ENCODE peak calls at places on chromosomes 16 and 17, in six cellular contexts. M is PC-3, X is neural progenitor cell, N is GM23248, Z is MM.1S, Y is SK-N-SH. T is an unnamed sample.

GRCh38 chr16:7218936-7219335 is 113.7 kb upstream of the RBFOX1 start:
- DNase-seq in X (peak; percentile 43), Y (no peak), N (no peak), M (no peak), Z (no peak), T (no peak)

GRCh38 chr17:79835953-79836951 is 3.0 kb downstream of the CBX4 start:
- DNase-seq in N (no peak), Z (no peak), X (peak; percentile 93), M (peak; percentile 35), Y (no peak), T (peak; percentile 99)

GRCh38 chr17:32671891-32672290 is 185.1 kb downstream of the CDK5R1 start:
- DNase-seq in X (no peak), N (peak; percentile 19), M (peak; percentile 9), Z (no peak), Y (no peak), T (no peak)

GRCh38 chr16:46896314-46896968 is 12.3 kb downstream of the GPT2 start:
- DNase-seq in N (no peak), Y (peak; percentile 37), M (no peak), X (no peak), Z (no peak), T (no peak)

GRCh38 chr16:1108299-1109252 is 12.5 kb upstream of the C1QTNF8 start:
- DNase-seq in N (peak; percentile 59), M (peak; percentile 49), Z (no peak), Y (no peak), X (no peak), T (no peak)

GRCh38 chr16:20191566-20191965 is 117.9 kb upstream of the GPR139 start:
- DNase-seq in N (no peak), Z (no peak), M (no peak), Y (no peak), X (no peak), T (no peak)

GRCh38 chr17:38620551-38621277 is 15.0 kb upstream of the SRCIN1 start:
- DNase-seq in M (no peak), Y (no peak), X (no peak), Z (no peak), N (no peak), T (no peak)

GRCh38 chr16:79261461-79261860 is 339.1 kb downstream of the MAF start:
- DNase-seq in Z (no peak), X (peak; percentile 79), Y (peak; percentile 28), N (no peak), M (no peak), T (peak; percentile 74)

GRCh38 chr16:75860654-75861053 is 134.4 kb upstream of the CPHXL start:
- DNase-seq in X (peak; percentile 66), M (no peak), N (no peak), Z (no peak), Y (peak; percentile 29), T (peak; percentile 28)

GRCh38 chr16:77169650-77170236 is 21.2 kb upstream of the MON1B start:
- DNase-seq in N (peak; percentile 41), Y (peak; percentile 45), M (peak; percentile 55), Z (peak; percentile 45), X (peak; percentile 78), T (peak; percentile 87)

GRCh38 chr17:65593870-65594584 is 32.6 kb upstream of the AXIN2 start:
- DNase-seq in N (peak; percentile 63), M (no peak), X (peak; percentile 59), Y (no peak), Z (no peak), T (no peak)

GRCh38 chr17:46110219-46110618 is 83.0 kb downstream of the KANSL1 start:
- DNase-seq in X (no peak), N (no peak), M (no peak), Y (no peak), Z (no peak), T (no peak)

GRCh38 chr17:57999496-58000017 is 7.5 kb downstream of the SRSF1 start:
- DNase-seq in Y (peak; percentile 54), Z (peak; percentile 67), N (peak; percentile 74), M (peak; percentile 93), X (peak; percentile 78), T (peak; percentile 89)

GRCh38 chr16:3797473-3797872 is 80.1 kb upstream of the TRAP1 start:
- DNase-seq in Y (no peak), Z (peak; percentile 51), X (no peak), M (no peak), N (no peak), T (no peak)

GRCh38 chr16:53545433-53545832 is 42.4 kb upstream of the AKTIP start:
- DNase-seq in X (no peak), M (no peak), Z (no peak), Y (no peak), N (no peak), T (peak; percentile 39)

GRCh38 chr17:48442819-48443218 is 12.8 kb upstream of the SKAP1 start:
- DNase-seq in Y (no peak), N (no peak), M (peak; percentile 38), Z (peak; percentile 6), X (no peak), T (no peak)

GRCh38 chr16:88713568-88714419 is 7.5 kb downstream of the CTU2 start:
- DNase-seq in M (peak; percentile 18), X (no peak), Z (no peak), Y (no peak), N (peak; percentile 69), T (no peak)

GRCh38 chr16:80862153-80862552 is 57.8 kb upstream of the CDYL2 start:
- DNase-seq in Y (no peak), Z (no peak), X (no peak), M (no peak), N (no peak), T (no peak)

GRCh38 chr17:4110152-4110551 is 32.7 kb downstream of the ZZEF1 start:
- DNase-seq in Z (no peak), X (no peak), Y (no peak), M (peak; percentile 78), N (peak; percentile 66), T (no peak)

GRCh38 chr16:18037051-18037450 is 299.5 kb downstream of the NPIPA8 start:
- DNase-seq in N (no peak), Y (no peak), X (no peak), M (no peak), Z (no peak), T (no peak)

GRCh38 chr17:9898812-9899211 is 6.3 kb downstream of the RCVRN start:
- DNase-seq in X (no peak), N (no peak), M (no peak), Y (no peak), Z (no peak), T (no peak)

GRCh38 chr16:81523387-81524115 is 78.9 kb downstream of the CMIP start:
- DNase-seq in Z (no peak), M (peak; percentile 96), N (peak; percentile 93), Y (no peak), X (no peak), T (no peak)

GRCh38 chr16:55390838-55391237 is 66.8 kb downstream of the IRX6 start:
- DNase-seq in X (no peak), M (no peak), N (no peak), Y (no peak), Z (no peak), T (no peak)

GRCh38 chr17:16443390-16444257 is 28.3 kb downstream of the TRPV2 start:
- DNase-seq in Z (no peak), M (no peak), X (no peak), Y (no peak), N (no peak), T (no peak)
- H3F3A ChIP-seq in Z (peaks cover 67% of the 10 kb centered on the region), M (peaks cover 40% of the 10 kb centered on the region), X (peaks cover 67% of the 10 kb centered on the region), Y (peaks cover 50% of the 10 kb centered on the region), N (peaks cover 76% of the 10 kb centered on the region), T (peaks cover 72% of the 10 kb centered on the region)

GRCh38 chr17:82232876-82233785 is 4.3 kb downstream of the SLC16A3 start:
- DNase-seq in M (no peak), X (no peak), Y (no peak), Z (no peak), N (no peak), T (no peak)
- H3K4me1 ChIP-seq in M (peaks cover 57% of the 10 kb centered on the region), X (peaks cover 31% of the 10 kb centered on the region), Y (peaks cover 17% of the 10 kb centered on the region), Z (peaks cover 8% of the 10 kb centered on the region), N (peaks cover 7% of the 10 kb centered on the region), T (no peaks in the 10 kb centered on the region)

DNA sequence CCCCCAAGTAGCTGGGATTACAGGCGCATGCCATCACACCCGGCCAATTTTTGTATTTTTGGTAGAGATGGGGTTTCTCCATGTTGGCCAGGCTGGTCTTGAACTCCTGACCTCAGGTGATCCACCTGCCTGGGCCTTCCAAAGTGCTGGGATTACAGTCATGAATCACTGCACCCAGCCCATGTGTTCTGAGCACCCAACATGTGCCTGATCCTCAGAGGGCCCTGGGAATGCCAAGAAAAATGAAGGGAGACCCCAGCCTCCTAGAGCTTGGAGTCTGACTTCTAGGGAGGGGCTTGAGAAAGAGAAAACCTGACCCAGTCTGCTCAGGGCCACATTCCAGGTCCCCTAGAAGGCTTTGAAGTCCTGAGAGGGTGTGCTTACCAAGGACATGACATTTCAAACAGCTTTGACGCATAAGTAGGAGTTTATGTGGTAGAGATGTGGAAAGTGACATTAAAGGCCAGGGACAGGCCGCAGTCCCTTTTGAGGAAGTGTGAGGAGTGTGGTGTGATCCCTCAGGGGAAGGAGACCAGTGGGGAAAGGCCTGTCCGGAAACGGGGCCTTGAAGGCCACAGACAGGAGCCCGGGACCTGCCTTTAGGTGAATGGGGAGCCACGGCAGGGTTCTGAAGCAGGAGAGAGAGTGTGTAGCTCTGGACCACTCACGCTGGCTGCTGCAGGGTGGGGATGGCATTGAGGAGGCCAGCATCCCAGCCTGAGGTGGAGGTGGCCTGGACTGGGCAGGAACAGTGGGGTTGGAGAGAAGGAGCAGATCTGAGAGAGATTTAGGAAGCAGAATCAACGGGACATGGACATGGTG is 1.0 kb upstream of the CCL22 start:
- DNase-seq in Y (no peak), X (no peak), Z (no peak), M (no peak), N (no peak), T (no peak)
- H2AFZ ChIP-seq in Y (no peak overlapping the region), X (no peak overlapping the region), Z (no peak overlapping the region), M (no peak overlapping the region), N (no peak overlapping the region), T (no peak overlapping the region)

GRCh38 chr17:78737332-78737731 is 44.7 kb downstream of the CYTH1 start:
- DNase-seq in Z (peak; percentile 12), X (no peak), Y (peak; percentile 81), M (peak; percentile 66), N (peak; percentile 90), T (no peak)

GRCh38 chr17:78734841-78735641 is 47.0 kb downstream of the CYTH1 start:
- DNase-seq in X (no peak), Y (no peak), N (no peak), Z (peak; percentile 9), M (no peak), T (no peak)

GRCh38 chr17:78736526-78737079 is 45.5 kb downstream of the CYTH1 start:
- DNase-seq in Z (peak; percentile 90), X (no peak), N (no peak), Y (no peak), M (peak; percentile 93), T (peak; percentile 58)

GRCh38 chr17:78738245-78738644 is 43.8 kb downstream of the CYTH1 start:
- DNase-seq in Y (no peak), N (no peak), X (no peak), M (no peak), Z (peak; percentile 5), T (no peak)

DNA sequence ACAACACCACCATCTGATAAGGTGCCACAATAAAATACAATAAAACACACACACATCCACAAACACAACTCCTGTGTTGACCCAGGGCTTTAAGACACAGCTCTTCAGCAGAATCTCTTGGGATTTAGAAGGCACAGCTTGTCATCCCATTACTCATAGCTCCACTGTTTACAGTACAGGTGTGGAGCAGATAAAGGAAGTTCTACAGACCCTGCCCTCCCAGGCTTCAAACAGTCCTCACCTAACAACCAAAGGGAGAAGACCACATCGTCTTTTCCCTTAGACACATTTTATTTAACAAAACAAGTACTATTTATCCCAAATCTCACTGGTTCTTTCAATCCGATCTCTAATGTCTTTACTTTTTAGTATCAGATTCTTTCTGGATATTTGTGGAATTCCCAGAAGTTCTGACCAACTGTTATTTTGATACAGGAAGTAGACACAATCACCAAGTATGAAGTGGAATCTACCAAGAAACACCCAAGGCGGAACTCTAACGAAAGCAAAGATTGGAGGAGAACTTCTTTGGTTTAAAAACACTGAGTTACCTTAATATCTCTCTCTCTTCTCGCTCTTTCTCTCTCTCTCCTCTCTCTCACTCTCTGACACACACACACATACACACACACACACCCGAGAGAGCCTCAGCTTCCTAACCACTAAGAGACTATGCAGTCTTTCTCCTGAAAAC is 46.1 kb downstream of the CYTH1 start:
- DNase-seq in M (peak; percentile 91), N (peak; percentile 47), Y (no peak), X (no peak), Z (peak; percentile 33), T (no peak)
- H3F3A ChIP-seq in M (peaks cover 3% of the 10 kb centered on the region), N (peaks cover 13% of the 10 kb centered on the region), Y (peaks cover 22% of the 10 kb centered on the region), X (no peaks in the 10 kb centered on the region), Z (peaks cover 53% of the 10 kb centered on the region), T (no peaks in the 10 kb centered on the region)

T was measured in GM23338.